ENCODE peak calls at places on chromosomes 7 and 10, in five cellular contexts. Q is lung; Z is CD4-positive, CD25-positive, alpha-beta regulatory T cell; V is neural progenitor cell; M is heart right ventricle. L is an unnamed sample.

GRCh38 chr7:37942934-37943610 is 22.6 kb downstream of the EPDR1 start:
- DNase-seq in Q (peak; percentile 35), Z (no peak), V (peak; percentile 54), M (peak; percentile 80), L (no peak)

GRCh38 chr10:22086730-22087364 is 83.3 kb upstream of the DNAJC1 start:
- DNase-seq in Q (peak; percentile 58), Z (no peak), V (peak; percentile 57), M (peak; percentile 86), L (no peak)

GRCh38 chr10:60237977-60238376 is 151.7 kb downstream of the ANK3 start:
- DNase-seq in Q (no peak), Z (no peak), V (no peak), M (no peak), L (no peak)

GRCh38 chr7:2025188-2025587 is 207.6 kb downstream of the MAD1L1 start:
- DNase-seq in Q (no peak), Z (no peak), V (no peak), M (no peak), L (no peak)

GRCh38 chr10:6207658-6208057 is 4.9 kb downstream of the PFKFB3 start:
- DNase-seq in Q (no peak), Z (no peak), V (no peak), M (no peak), L (no peak)

GRCh38 chr7:131329176-131329570 is 1.5 kb downstream of the MKLN1 start:
- DNase-seq in Q (no peak), Z (no peak), V (no peak), M (no peak), L (no peak)

GRCh38 chr10:113473851-113474250 is 79.0 kb upstream of the HABP2 start:
- DNase-seq in Q (no peak), Z (no peak), V (no peak), M (no peak), L (no peak)

GRCh38 chr7:130387628-130388403 is 7.5 kb downstream of the CPA1 start:
- DNase-seq in Q (no peak), Z (no peak), V (no peak), M (no peak), L (no peak)

GRCh38 chr10:43120116-43120947 is 17.9 kb upstream of the CSGALNACT2 start:
- DNase-seq in Q (no peak), Z (no peak), V (no peak), M (no peak), L (no peak)

GRCh38 chr7:3156508-3156907 is 112.8 kb upstream of the CARD11 start:
- DNase-seq in Q (no peak), Z (no peak), V (no peak), M (no peak), L (no peak)

GRCh38 chr7:140640060-140640611 is 477 bp downstream of the DENND2A start:
- DNase-seq in Q (no peak), Z (no peak), V (peak; percentile 76), M (peak; percentile 57), L (no peak)

GRCh38 chr7:39667354-39667923 is 44.1 kb downstream of the RALA start:
- DNase-seq in Q (no peak), Z (no peak), V (no peak), M (no peak), L (no peak)

GRCh38 chr10:114367041-114367675 is 37.1 kb downstream of the AFAP1L2 start:
- DNase-seq in Q (no peak), Z (no peak), V (no peak), M (no peak), L (no peak)

GRCh38 chr7:2523941-2524807 is 4.6 kb downstream of the LFNG start:
- DNase-seq in Q (peak; percentile 87), Z (no peak), V (peak; percentile 98), M (peak; percentile 90), L (no peak)

GRCh38 chr7:32941996-32942782 is 15.1 kb upstream of the FKBP9 start:
- DNase-seq in Q (peak; percentile 72), Z (peak; percentile 36), V (peak; percentile 58), M (peak; percentile 72), L (peak; percentile 29)

GRCh38 chr10:29271877-29272276 is 17.0 kb upstream of the LYZL1 start:
- DNase-seq in Q (no peak), Z (no peak), V (no peak), M (no peak), L (no peak)

GRCh38 chr10:10499839-10500238 is 517.8 kb upstream of the CELF2 start:
- DNase-seq in Q (no peak), Z (no peak), V (no peak), M (no peak), L (no peak)

GRCh38 chr10:123796736-123797135 is 94.9 kb downstream of the CPXM2 start:
- DNase-seq in Q (no peak), Z (no peak), V (no peak), M (no peak), L (no peak)

GRCh38 chr10:46310143-46310514 is 23.3 kb downstream of the ANTXRL start:
- DNase-seq in Q (no peak), Z (no peak), V (no peak), M (no peak), L (no peak)

GRCh38 chr10:61486738-61487396 is 33.7 kb upstream of the TMEM26 start:
- DNase-seq in Q (no peak), Z (no peak), V (no peak), M (no peak), L (no peak)

GRCh38 chr7:135509589-135509838 is 388 bp downstream of the CNOT4 start:
- DNase-seq in Q (no peak), Z (no peak), V (no peak), M (no peak), L (no peak)

GRCh38 chr10:132562916-132563456 is 25.4 kb downstream of the INPP5A start:
- DNase-seq in Q (no peak), Z (no peak), V (no peak), M (no peak), L (no peak)

GRCh38 chr7:148962823-148963582 is 65.3 kb downstream of the PDIA4 start:
- DNase-seq in Q (peak; percentile 54), Z (peak; percentile 80), V (peak; percentile 61), M (peak; percentile 54), L (peak; percentile 34)

GRCh38 chr7:157384301-157384700 is 47.5 kb downstream of the DNAJB6 start:
- DNase-seq in Q (no peak), Z (no peak), V (peak; percentile 16), M (no peak), L (no peak)

GRCh38 chr10:114687459-114687858 is 29.4 kb upstream of the ABLIM1 start:
- DNase-seq in Q (no peak), Z (no peak), V (no peak), M (no peak), L (no peak)

GRCh38 chr7:47352394-47352968 is 229.4 kb downstream of the TNS3 start:
- DNase-seq in Q (no peak), Z (no peak), V (no peak), M (no peak), L (no peak)

GRCh38 chr7:153886121-153886505 is 166.1 kb upstream of the DPP6 start:
- DNase-seq in Q (no peak), Z (no peak), V (peak; percentile 33), M (no peak), L (no peak)

GRCh38 chr7:80883188-80884025 is 35.4 kb downstream of the SEMA3C start:
- DNase-seq in Q (no peak), Z (no peak), V (no peak), M (no peak), L (no peak)
- H3K4me1 ChIP-seq in Q (peaks cover 3% of the 10 kb centered on the region), Z (no peaks in the 10 kb centered on the region), V (no peaks in the 10 kb centered on the region), M (peaks cover 13% of the 10 kb centered on the region), L (no peaks in the 10 kb centered on the region)

GRCh38 chr10:1420663-1421362 is 316.5 kb downstream of the ADARB2 start:
- DNase-seq in Q (peak; percentile 57), Z (peak; percentile 35), V (peak; percentile 87), M (peak; percentile 43), L (peak; percentile 5)
- H3K4me3 ChIP-seq in Q (no peak overlapping the region), Z (no peak overlapping the region), V (peak overlapping the region; percentile 44), M (no peak overlapping the region), L (no peak overlapping the region)

GRCh38 chr7:133428876-133429275 is 176.0 kb downstream of the EXOC4 start:
- DNase-seq in Q (no peak), Z (no peak), V (no peak), M (no peak), L (no peak)
- H3K36me3 ChIP-seq in Q (no peaks in the 10 kb centered on the region), Z (peaks cover 3% of the 10 kb centered on the region), V (no peaks in the 10 kb centered on the region), M (no peaks in the 10 kb centered on the region), L (no peaks in the 10 kb centered on the region)

GRCh38 chr10:96646774-96647173 is 60.0 kb upstream of the TM9SF3 start:
- DNase-seq in Q (no peak), Z (no peak), V (no peak), M (no peak), L (no peak)
- H3K4me1 ChIP-seq in Q (no peaks in the 10 kb centered on the region), Z (peaks cover 4% of the 10 kb centered on the region), V (peaks cover 6% of the 10 kb centered on the region), M (no peaks in the 10 kb centered on the region), L (peaks cover 5% of the 10 kb centered on the region)